ENCODE peak calls at places on chromosome 10, in ten cellular contexts. U is HTR-8/SVneo; G is K562; H is activated naive CD8-positive, alpha-beta T cell treated with anti-CD3 and anti-CD28 coated beads for 36 hours; F is ACHN; V is left ventricle myocardium inferior; Z is stimulated activated CD4-positive, alpha-beta T cell treated with anti-CD3 and anti-CD28 coated beads, Interleukin-12 subunit alpha, Interleukin-12 subunit beta, amount 100 ng/mL, for 48 hours; W is colonic mucosa; I is left colon; S is kidney. R is an unnamed sample.

GRCh38 chr10:115979576-115979975 is 293.4 kb downstream of the GFRA1 start:
- DNase-seq in U (no peak), G (no peak), H (no peak), F (no peak), V (no peak), Z (no peak), W (no peak), I (no peak), S (no peak), R (no peak)

GRCh38 chr10:6211341-6212265 is 8.9 kb downstream of the PFKFB3 start:
- DNase-seq in U (no peak), G (no peak), H (no peak), F (no peak), V (peak; percentile 61), Z (no peak), W (no peak), I (no peak), S (peak; percentile 80), R (no peak)

GRCh38 chr10:11403116-11403515 is 208.3 kb downstream of the USP6NL start:
- DNase-seq in U (no peak), G (no peak), H (peak; percentile 54), F (no peak), V (no peak), Z (peak; percentile 26), W (peak; percentile 19), I (no peak), S (no peak), R (no peak)

GRCh38 chr10:57621466-57621865 is 646.2 kb downstream of the IPMK start:
- DNase-seq in U (no peak), G (no peak), H (no peak), F (no peak), V (no peak), Z (no peak), W (no peak), I (no peak), S (no peak), R (no peak)

GRCh38 chr10:29634105-29634504 is 666 bp downstream of the SVIL start:
- DNase-seq in U (no peak), G (no peak), H (no peak), F (no peak), V (no peak), Z (no peak), W (no peak), I (no peak), S (no peak), R (no peak)

GRCh38 chr10:17848646-17849045 is 39.5 kb downstream of the MRC1 start:
- DNase-seq in U (no peak), G (no peak), H (no peak), F (no peak), V (no peak), Z (no peak), W (no peak), I (no peak), S (no peak), R (no peak)

GRCh38 chr10:133098426-133099124 is 10.9 kb downstream of the ADGRA1 start:
- DNase-seq in U (no peak), G (peak; percentile 14), H (no peak), F (no peak), V (no peak), Z (no peak), W (no peak), I (no peak), S (no peak), R (no peak)

GRCh38 chr10:71924771-71925170 is 39.4 kb upstream of the CHST3 start:
- DNase-seq in U (no peak), G (no peak), H (no peak), F (no peak), V (no peak), Z (no peak), W (no peak), I (no peak), S (no peak), R (no peak)

GRCh38 chr10:124545756-124546369 is 84.2 kb downstream of the LHPP start:
- DNase-seq in U (no peak), G (no peak), H (no peak), F (no peak), V (no peak), Z (no peak), W (no peak), I (no peak), S (no peak), R (no peak)

GRCh38 chr10:125057158-125058001 is 103.0 kb downstream of the CTBP2 start:
- DNase-seq in U (no peak), G (peak; percentile 40), H (no peak), F (no peak), V (peak; percentile 61), Z (no peak), W (peak; percentile 58), I (peak; percentile 68), S (peak; percentile 85), R (no peak)

GRCh38 chr10:69332278-69333010 is 54.1 kb downstream of the HK1 start:
- DNase-seq in U (no peak), G (no peak), H (no peak), F (no peak), V (no peak), Z (no peak), W (peak; percentile 54), I (no peak), S (peak; percentile 41), R (no peak)

GRCh38 chr10:4501306-4501705 is 324.7 kb upstream of the AKR1E2 start:
- DNase-seq in U (no peak), G (no peak), H (no peak), F (no peak), V (no peak), Z (no peak), W (no peak), I (no peak), S (no peak), R (no peak)

GRCh38 chr10:70912556-70912955 is 24.2 kb upstream of the PCBD1 start:
- DNase-seq in U (no peak), G (no peak), H (no peak), F (no peak), V (no peak), Z (no peak), W (no peak), I (peak; percentile 6), S (peak; percentile 16), R (no peak)

GRCh38 chr10:71685554-71686202 is 33.9 kb downstream of the C10orf105 start:
- DNase-seq in U (no peak), G (no peak), H (no peak), F (no peak), V (no peak), Z (no peak), W (no peak), I (no peak), S (no peak), R (no peak)

GRCh38 chr10:49448924-49449323 is 53.0 kb upstream of the DRGX start:
- DNase-seq in U (no peak), G (no peak), H (no peak), F (no peak), V (no peak), Z (no peak), W (no peak), I (no peak), S (no peak), R (no peak)

GRCh38 chr10:84267503-84268126 is 22.8 kb downstream of the RGR start:
- DNase-seq in U (peak; percentile 25), G (peak; percentile 75), H (peak; percentile 67), F (peak; percentile 63), V (no peak), Z (peak; percentile 83), W (peak; percentile 77), I (peak; percentile 61), S (no peak), R (no peak)

GRCh38 chr10:74310652-74311257 is 159.7 kb downstream of the ADK start:
- DNase-seq in U (no peak), G (no peak), H (no peak), F (no peak), V (no peak), Z (no peak), W (no peak), I (no peak), S (no peak), R (no peak)

GRCh38 chr10:62726638-62727037 is 77.9 kb upstream of the ADO start:
- DNase-seq in U (no peak), G (no peak), H (no peak), F (no peak), V (no peak), Z (no peak), W (no peak), I (no peak), S (no peak), R (no peak)

GRCh38 chr10:50251309-50251850 is at the start of gene ASAH2:
- DNase-seq in U (no peak), G (no peak), H (no peak), F (no peak), V (no peak), Z (no peak), W (no peak), I (no peak), S (no peak), R (no peak)

GRCh38 chr10:35421553-35422178 is 85.4 kb downstream of the CCNY start:
- DNase-seq in U (peak; percentile 85), G (no peak), H (no peak), F (peak; percentile 81), V (no peak), Z (no peak), W (no peak), I (no peak), S (no peak), R (no peak)

GRCh38 chr10:102113956-102114857 is 6.0 kb downstream of the LDB1 start:
- DNase-seq in U (no peak), G (peak; percentile 62), H (peak; percentile 29), F (peak; percentile 25), V (peak; percentile 35), Z (no peak), W (peak; percentile 40), I (no peak), S (peak; percentile 78), R (no peak)

GRCh38 chr10:110430369-110431273 is 67.1 kb upstream of the DUSP5 start:
- DNase-seq in U (no peak), G (no peak), H (no peak), F (no peak), V (no peak), Z (no peak), W (no peak), I (no peak), S (no peak), R (no peak)

GRCh38 chr10:76231258-76231934 is 800.0 kb downstream of the LRMDA start:
- DNase-seq in U (no peak), G (no peak), H (no peak), F (no peak), V (no peak), Z (no peak), W (no peak), I (no peak), S (no peak), R (no peak)

GRCh38 chr10:12500406-12501303 is 151.3 kb downstream of the CAMK1D start:
- DNase-seq in U (no peak), G (peak; percentile 18), H (no peak), F (no peak), V (no peak), Z (no peak), W (peak; percentile 75), I (no peak), S (peak; percentile 27), R (no peak)

GRCh38 chr10:34674169-34674568 is 140.9 kb downstream of the PARD3 start:
- DNase-seq in U (no peak), G (no peak), H (no peak), F (no peak), V (no peak), Z (no peak), W (no peak), I (no peak), S (no peak), R (no peak)

GRCh38 chr10:110568055-110568735 is 700 bp downstream of the SMC3 start:
- DNase-seq in U (peak; percentile 3), G (peak; percentile 58), H (peak; percentile 70), F (peak; percentile 27), V (peak; percentile 18), Z (peak; percentile 32), W (peak; percentile 53), I (peak; percentile 34), S (peak; percentile 89), R (no peak)

GRCh38 chr10:6168059-6168458 is 34.7 kb upstream of the PFKFB3 start:
- DNase-seq in U (no peak), G (no peak), H (no peak), F (no peak), V (no peak), Z (no peak), W (no peak), I (no peak), S (no peak), R (no peak)

GRCh38 chr10:27413831-27414348 is 90.2 kb upstream of the RAB18 start:
- DNase-seq in U (no peak), G (no peak), H (no peak), F (no peak), V (no peak), Z (no peak), W (no peak), I (no peak), S (peak; percentile 55), R (no peak)